ENCODE peak calls at places on chromosomes 3 and 15, in four cellular contexts. T is testis, O is left ventricle myocardium inferior, Y is kidney epithelial cell. S is an unnamed sample. For H3K36me3, the result is how much of the 10 kb centered on the place peaks cover.

GRCh38 chr3:48820626-48821324 is 26.9 kb downstream of the PRKAR2A start:
- DNase-seq in T (no peak), O (no peak), Y (no peak), S (no peak)

GRCh38 chr3:128112406-128112968 is 11.1 kb downstream of the RUVBL1 start:
- DNase-seq in T (no peak), O (no peak), Y (peak), S (no peak)

GRCh38 chr3:146136647-146137046 is 24.3 kb downstream of the PLOD2 start:
- DNase-seq in T (no peak), O (no peak), Y (no peak), S (no peak)

GRCh38 chr3:113573728-113574127 is 41.4 kb downstream of the SIDT1 start:
- DNase-seq in T (no peak), O (no peak), Y (no peak), S (no peak)

GRCh38 chr15:70573121-70573850 is 190.1 kb downstream of the UACA start:
- DNase-seq in T (no peak), O (no peak), Y (no peak), S (no peak)

GRCh38 chr3:197789309-197789708 is 1.7 kb upstream of the LRCH3 start:
- DNase-seq in T (no peak), O (no peak), Y (no peak), S (no peak)

GRCh38 chr15:34753236-34753894 is 1.4 kb downstream of the GJD2 start:
- DNase-seq in T (peak), O (peak), Y (peak), S (peak)

GRCh38 chr15:89171136-89172072 is 50.0 kb downstream of the RLBP1 start:
- DNase-seq in T (peak), O (no peak), Y (no peak), S (peak)

GRCh38 chr3:188437921-188438320 is 284.0 kb downstream of the LPP start:
- DNase-seq in T (no peak), O (no peak), Y (no peak), S (no peak)

GRCh38 chr15:90829942-90830440 is 38.4 kb upstream of the FURIN start:
- DNase-seq in T (no peak), O (no peak), Y (no peak), S (peak)

GRCh38 chr3:64266065-64266874 is 41.0 kb upstream of the PRICKLE2 start:
- DNase-seq in T (peak), O (no peak), Y (peak), S (peak)

GRCh38 chr3:52346623-52347530 is 30.8 kb downstream of the DNAH1 start:
- DNase-seq in T (no peak), O (no peak), Y (no peak), S (no peak)

GRCh38 chr15:57580866-57581265 is 10.8 kb upstream of the MYZAP start:
- DNase-seq in T (no peak), O (no peak), Y (no peak), S (no peak)

GRCh38 chr3:186940965-186941364 is 10.6 kb downstream of the ST6GAL1 start:
- DNase-seq in T (peak), O (peak), Y (no peak), S (peak)

GRCh38 chr15:88930579-88930978 is 17.4 kb upstream of the MFGE8 start:
- DNase-seq in T (no peak), O (no peak), Y (no peak), S (no peak)

GRCh38 chr3:143331336-143331735 is 211.8 kb downstream of the CHST2 start:
- DNase-seq in T (no peak), O (no peak), Y (no peak), S (no peak)

GRCh38 chr3:178735032-178735674 is 198.9 kb downstream of the KCNMB2 start:
- DNase-seq in T (no peak), O (no peak), Y (no peak), S (peak)

GRCh38 chr3:129425213-129425612 is 3.2 kb downstream of the EFCAB12 start:
- DNase-seq in T (no peak), O (no peak), Y (no peak), S (no peak)

GRCh38 chr3:81242871-81243270 is 518.6 kb downstream of the GBE1 start:
- DNase-seq in T (no peak), O (no peak), Y (no peak), S (no peak)

GRCh38 chr3:48599509-48600285 is 4.6 kb upstream of the COL7A1 start:
- DNase-seq in T (no peak), O (no peak), Y (no peak), S (no peak)

GRCh38 chr3:100324044-100324443 is 10.5 kb upstream of the NIT2 start:
- DNase-seq in T (no peak), O (no peak), Y (no peak), S (no peak)

GRCh38 chr3:14780927-14781507 is 37.7 kb upstream of the FGD5 start:
- DNase-seq in T (peak), O (peak), Y (peak), S (peak)

GRCh38 chr3:11539677-11540076 is 104.0 kb downstream of the VGLL4 start:
- DNase-seq in T (no peak), O (no peak), Y (no peak), S (peak)

GRCh38 chr15:71822890-71823289 is 12.5 kb downstream of the NR2E3 start:
- DNase-seq in T (no peak), O (no peak), Y (no peak), S (no peak)
- H3K36me3 ChIP-seq in T (under half), O (half or more), Y (under half), S (under half)

GRCh38 chr3:140134231-140134630 is 199.2 kb downstream of the CLSTN2 start:
- DNase-seq in T (no peak), O (no peak), Y (no peak), S (no peak)

GRCh38 chr3:140129885-140130284 is 194.9 kb downstream of the CLSTN2 start:
- DNase-seq in T (no peak), O (no peak), Y (no peak), S (no peak)

GRCh38 chr3:140131895-140132294 is 196.9 kb downstream of the CLSTN2 start:
- DNase-seq in T (no peak), O (no peak), Y (no peak), S (no peak)

GRCh38 chr3:140128217-140129137 is 193.5 kb downstream of the CLSTN2 start:
- DNase-seq in T (peak), O (peak), Y (no peak), S (peak)
- TF ChIP-seq CTCF in T (peak), O (peak), Y (peak), S (peak)

GRCh38 chr3:101735833-101736232 is 11.4 kb downstream of the CEP97 start:
- DNase-seq in T (no peak), O (no peak), Y (no peak), S (no peak)

GRCh38 chr3:101729586-101729985 is 5.2 kb downstream of the CEP97 start:
- DNase-seq in T (no peak), O (no peak), Y (no peak), S (no peak)

GRCh38 chr3:101730839-101731238 is 6.4 kb downstream of the CEP97 start:
- DNase-seq in T (no peak), O (no peak), Y (no peak), S (no peak)

GRCh38 chr3:101732240-101732641 is 7.8 kb downstream of the CEP97 start:
- DNase-seq in T (no peak), O (no peak), Y (no peak), S (no peak)
- H3K36me3 ChIP-seq in T (under half), O (half or more), Y (under half), S (under half)

DNA sequence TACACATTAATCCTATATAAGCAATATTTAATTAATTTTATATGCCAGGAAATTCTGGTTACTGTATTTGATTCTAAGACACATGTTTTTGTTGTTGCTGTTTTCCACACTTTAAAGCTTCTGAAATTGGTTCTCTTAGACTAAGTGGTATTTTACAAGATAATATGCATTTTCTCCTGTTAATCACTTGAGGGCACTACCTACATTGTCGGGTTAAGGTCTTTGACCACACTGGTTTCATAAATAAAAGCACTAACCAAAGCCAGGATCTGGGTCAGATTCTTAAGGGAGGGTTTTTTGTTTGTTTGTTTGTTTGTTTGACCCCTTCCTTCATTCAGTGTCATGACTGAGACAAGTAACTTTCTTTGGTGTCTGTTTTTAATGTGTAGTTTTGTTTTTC is 590.2 kb downstream of the RBMS3 start:
- DNase-seq in T (no peak), O (no peak), Y (no peak), S (no peak)
- TF ChIP-seq CTCF in T (no peak), O (no peak), Y (no peak), S (no peak)

DNA sequence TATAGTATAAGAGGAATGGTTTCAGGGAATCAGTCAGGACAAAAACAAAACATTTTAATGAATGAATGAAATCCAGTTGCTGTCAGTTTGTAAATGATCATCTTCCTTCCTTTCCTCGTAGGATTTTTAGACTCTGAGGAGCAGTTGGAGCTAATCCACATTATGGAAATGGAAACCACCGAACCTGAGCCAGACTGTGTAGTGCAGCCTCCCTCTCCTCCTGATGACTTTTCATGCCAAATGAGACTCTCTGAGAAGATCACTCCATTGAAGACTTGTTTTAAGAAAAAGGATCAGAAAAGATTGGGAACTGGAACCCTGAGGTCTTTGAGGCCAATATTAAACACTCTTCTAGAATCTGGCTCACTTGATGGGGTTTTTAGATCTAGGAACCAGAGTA is 3.1 kb downstream of the TIPARP start:
- DNase-seq in T (no peak), O (no peak), Y (no peak), S (no peak)
- H3K36me3 ChIP-seq in T (under half), O (under half), Y (under half), S (under half)

GRCh38 chr3:171566803-171567422 is 106.7 kb upstream of the TNIK start:
- DNase-seq in T (no peak), O (no peak), Y (no peak), S (no peak)

GRCh38 chr3:171565671-171566070 is 105.5 kb upstream of the TNIK start:
- DNase-seq in T (no peak), O (no peak), Y (no peak), S (no peak)

GRCh38 chr3:171564723-171565122 is 104.5 kb upstream of the TNIK start:
- DNase-seq in T (no peak), O (no peak), Y (no peak), S (no peak)

GRCh38 chr3:171565133-171565532 is 104.9 kb upstream of the TNIK start:
- DNase-seq in T (no peak), O (no peak), Y (no peak), S (no peak)

DNA sequence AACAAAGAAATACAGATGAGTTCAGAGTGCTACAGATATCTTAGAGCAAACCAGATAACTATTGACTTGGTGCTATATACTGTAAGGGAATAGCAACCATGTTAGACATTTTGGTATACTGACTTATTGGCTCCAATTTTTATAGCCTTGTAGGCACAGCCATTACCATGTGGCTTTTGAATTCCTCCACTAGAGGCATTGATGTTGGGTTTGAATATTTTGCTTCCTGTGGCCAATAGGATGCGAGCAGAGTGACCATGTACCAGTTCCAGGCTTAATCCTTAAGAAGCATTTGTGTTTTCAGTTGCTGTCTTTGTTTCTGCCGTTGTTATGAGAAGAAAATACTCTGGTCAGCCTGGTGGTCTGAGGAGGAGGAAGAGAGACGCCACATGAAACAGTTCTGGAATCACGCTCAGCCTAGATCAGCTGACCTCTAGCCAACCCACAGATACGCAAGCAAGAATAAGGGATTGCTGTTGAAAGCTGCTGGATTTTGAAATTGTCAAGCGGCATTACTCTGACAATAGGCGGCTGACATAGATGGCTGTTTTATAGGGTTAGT is 109.4 kb upstream of the TNIK start:
- DNase-seq in T (no peak), O (no peak), Y (no peak), S (no peak)
- TF ChIP-seq CTCF in T (no peak), O (no peak), Y (no peak), S (no peak)

GRCh38 chr15:42723068-42723467 is 13.9 kb downstream of the CDAN1 start:
- DNase-seq in T (no peak), O (no peak), Y (no peak), S (no peak)
- H3K36me3 ChIP-seq in T (under half), O (half or more), Y (under half), S (under half)